ENCODE peak calls at places on chromosomes 16 and 17, in ten cellular contexts. P is PC-9, F is progenitor cell of endocrine pancreas, B is AG10803, Q is left ventricle myocardium inferior, V is endothelial cell of umbilical vein, E is fibroblast of pulmonary artery, J is upper lobe of right lung, W is BE2C, I is endodermal cell. T is an unnamed sample.

GRCh38 chr17:11144358-11145233 is 96.4 kb upstream of the SHISA6 start:
- DNase-seq in P (peak; percentile 14), F (peak; percentile 21), B (peak; percentile 34), Q (no peak), V (no peak), E (peak; percentile 44), J (no peak), W (no peak), I (peak; percentile 85), T (peak; percentile 45)

GRCh38 chr16:88941933-88942909 is 34.8 kb downstream of the CBFA2T3 start:
- DNase-seq in P (peak; percentile 49), F (peak; percentile 71), B (no peak), Q (peak; percentile 61), V (no peak), E (peak; percentile 12), J (no peak), W (peak; percentile 69), I (peak; percentile 89), T (peak; percentile 78)

GRCh38 chr16:20741555-20742285 is at the start of gene THUMPD1:
- DNase-seq in P (peak; percentile 94), F (peak; percentile 89), B (peak; percentile 94), Q (peak; percentile 97), V (peak; percentile 95), E (peak; percentile 96), J (peak; percentile 99), W (peak; percentile 98), I (peak; percentile 99), T (peak; percentile 97)

GRCh38 chr16:57609541-57610401 is 18.7 kb upstream of the ADGRG1 start:
- DNase-seq in P (no peak), F (no peak), B (no peak), Q (no peak), V (peak; percentile 53), E (peak; percentile 54), J (peak; percentile 49), W (no peak), I (peak; percentile 38), T (no peak)

GRCh38 chr16:790086-790485 is 1.7 kb downstream of the CHTF18 start:
- DNase-seq in P (no peak), F (no peak), B (no peak), Q (no peak), V (no peak), E (no peak), J (no peak), W (no peak), I (no peak), T (no peak)

GRCh38 chr17:16870253-16871245 is 101.4 kb downstream of the TNFRSF13B start:
- DNase-seq in P (no peak), F (no peak), B (no peak), Q (no peak), V (no peak), E (no peak), J (peak; percentile 48), W (no peak), I (peak; percentile 59), T (no peak)

GRCh38 chr16:73023752-73024570 is 24.0 kb downstream of the ZFHX3 start:
- DNase-seq in P (no peak), F (no peak), B (no peak), Q (no peak), V (no peak), E (no peak), J (peak; percentile 28), W (no peak), I (peak; percentile 30), T (no peak)

GRCh38 chr17:1398900-1399299 is 1.1 kb downstream of the YWHAE start:
- DNase-seq in P (no peak), F (no peak), B (peak; percentile 51), Q (no peak), V (peak; percentile 47), E (peak; percentile 33), J (no peak), W (no peak), I (no peak), T (no peak)

GRCh38 chr16:29898786-29899515 is 399 bp downstream of the SEZ6L2 start:
- DNase-seq in P (peak; percentile 78), F (no peak), B (no peak), Q (no peak), V (no peak), E (no peak), J (peak; percentile 79), W (peak; percentile 86), I (peak; percentile 93), T (peak; percentile 44)

GRCh38 chr17:45310380-45311324 is 6.2 kb downstream of the MAP3K14 start:
- DNase-seq in P (peak; percentile 59), F (no peak), B (no peak), Q (peak; percentile 51), V (no peak), E (no peak), J (no peak), W (no peak), I (no peak), T (no peak)

GRCh38 chr17:80709090-80709695 is 164.6 kb downstream of the RPTOR start:
- DNase-seq in P (no peak), F (no peak), B (no peak), Q (no peak), V (no peak), E (no peak), J (no peak), W (no peak), I (no peak), T (no peak)

GRCh38 chr16:9008335-9009260 is 44.9 kb upstream of the USP7 start:
- DNase-seq in P (peak; percentile 72), F (peak; percentile 70), B (peak; percentile 54), Q (peak; percentile 70), V (peak; percentile 59), E (peak; percentile 70), J (peak; percentile 87), W (peak; percentile 88), I (peak; percentile 95), T (peak; percentile 85)

GRCh38 chr17:81574643-81574956 is 22.4 kb upstream of the FAAP100 start:
- DNase-seq in P (no peak), F (no peak), B (no peak), Q (no peak), V (no peak), E (no peak), J (no peak), W (no peak), I (no peak), T (no peak)

GRCh38 chr17:601462-602303 is 113.0 kb downstream of the VPS53 start:
- DNase-seq in P (no peak), F (no peak), B (no peak), Q (no peak), V (peak; percentile 88), E (peak; percentile 79), J (no peak), W (peak; percentile 85), I (no peak), T (no peak)

GRCh38 chr17:77528516-77529327 is 388.0 kb downstream of the SEC14L1 start:
- DNase-seq in P (no peak), F (peak; percentile 32), B (no peak), Q (peak; percentile 25), V (no peak), E (no peak), J (peak; percentile 54), W (peak; percentile 89), I (peak; percentile 92), T (peak; percentile 81)

GRCh38 chr17:56833023-56833811 is 503 bp downstream of the C17orf67 start:
- DNase-seq in P (no peak), F (peak; percentile 37), B (peak; percentile 51), Q (peak; percentile 64), V (peak; percentile 62), E (peak; percentile 57), J (peak; percentile 80), W (peak; percentile 24), I (peak; percentile 88), T (no peak)

GRCh38 chr16:26464576-26465266 is 602.0 kb upstream of the C16orf82 start:
- DNase-seq in P (no peak), F (no peak), B (no peak), Q (no peak), V (no peak), E (no peak), J (no peak), W (no peak), I (peak; percentile 65), T (no peak)
- TF ChIP-seq CTCF in P (no peak), F (no peak), B (no peak), Q (no peak), V (no peak), E (no peak), J (no peak), W (no peak), I (peak; percentile 41), T (no peak)

DNA sequence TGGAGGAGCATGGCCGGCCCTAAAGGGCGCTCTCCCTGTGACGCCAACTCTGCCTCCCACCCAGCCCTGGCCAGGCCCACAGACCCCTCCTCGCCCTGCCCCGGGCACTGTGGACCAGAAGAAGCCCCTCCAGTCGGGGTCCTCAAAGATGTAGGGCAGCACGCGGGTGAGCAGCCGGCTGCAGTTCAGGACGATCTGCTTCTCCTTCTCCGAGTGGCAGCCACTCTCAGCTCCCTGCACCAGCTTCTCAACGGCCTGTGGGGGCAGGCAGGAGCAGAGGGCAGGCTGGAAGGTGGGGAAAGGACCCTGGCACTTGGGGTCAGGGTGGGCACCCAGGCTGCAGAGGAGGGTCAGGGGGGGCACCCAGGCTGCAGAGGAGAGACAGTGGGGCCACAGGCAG is 8.9 kb downstream of the HID1 start:
- DNase-seq in P (no peak), F (no peak), B (no peak), Q (no peak), V (no peak), E (no peak), J (no peak), W (no peak), I (peak; percentile 83), T (no peak)
- TF ChIP-seq CTCF in P (no peak), F (no peak), B (no peak), Q (no peak), V (no peak), E (peak; percentile 22), J (no peak), W (peak; percentile 16), I (peak; percentile 62), T (peak; percentile 20)

DNA sequence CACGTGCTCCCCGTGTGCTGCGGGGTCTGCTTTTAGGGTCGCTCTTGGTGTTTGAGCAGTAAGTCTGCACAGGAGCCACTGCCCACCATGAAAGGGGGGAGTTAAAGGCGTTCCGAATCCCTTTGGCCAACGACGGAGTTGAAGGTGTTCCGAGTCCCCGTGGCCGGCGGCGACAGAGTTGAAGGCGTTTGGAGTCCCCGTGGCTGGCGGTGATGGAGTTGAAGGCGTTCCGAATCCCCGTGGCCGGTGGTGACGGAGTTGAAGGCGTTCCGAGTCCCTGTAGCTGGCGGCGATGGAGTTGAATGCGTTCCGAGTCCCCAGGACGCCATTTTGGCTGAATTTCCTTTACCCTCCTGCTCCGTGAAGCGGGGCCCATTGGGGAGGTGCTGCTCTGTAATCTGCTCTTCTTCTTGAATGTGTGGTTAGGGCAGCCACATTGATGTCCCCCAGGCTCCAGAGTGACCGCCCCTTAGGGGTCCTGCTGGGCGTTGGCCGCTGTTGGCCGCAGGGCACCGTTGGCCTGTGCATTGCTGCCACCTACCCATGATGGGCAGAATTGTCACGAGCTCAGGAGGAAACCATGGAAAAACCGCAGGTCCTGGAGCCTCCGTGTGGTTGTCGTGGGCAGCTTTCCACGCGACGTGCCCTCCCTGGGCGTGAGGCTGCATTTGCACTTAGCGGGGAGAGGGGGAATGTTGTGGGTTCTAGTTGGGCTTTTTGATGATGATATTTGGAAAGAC is 73.7 kb upstream of the ZNF750 start:
- DNase-seq in P (peak; percentile 13), F (no peak), B (no peak), Q (no peak), V (peak; percentile 20), E (no peak), J (no peak), W (peak; percentile 35), I (no peak), T (no peak)
- TF ChIP-seq CTCF in P (peak; percentile 51), F (peak; percentile 43), B (no peak), Q (peak; percentile 22), V (peak; percentile 35), E (peak; percentile 5), J (peak; percentile 33), W (peak; percentile 53), I (peak; percentile 49), T (no peak)

GRCh38 chr17:42101513-42102292 is 3.4 kb upstream of the ZNF385C start:
- DNase-seq in P (peak; percentile 56), F (peak; percentile 78), B (peak; percentile 57), Q (peak; percentile 74), V (peak; percentile 78), E (peak; percentile 76), J (peak; percentile 89), W (peak; percentile 91), I (peak; percentile 99), T (peak; percentile 91)
- TF ChIP-seq CTCF in P (peak; percentile 84), F (peak; percentile 78), B (peak; percentile 76), Q (peak; percentile 87), V (peak; percentile 96), E (peak; percentile 90), J (peak; percentile 77), W (peak; percentile 98), I (peak; percentile 96), T (peak; percentile 89)